ENCODE peak calls at places on chromosomes 6 and 20, in six cellular contexts. One of them, this sample, is unnamed. For H3K9me3, the result is how much of the 10 kb centered on the place peaks cover.

GRCh38 chr6:107542170-107542569 is 52.3 kb downstream of the SOBP start:
- DNase-seq in thoracic aorta: no peak
- DNase-seq in SJSA1: no peak
- DNase-seq in endodermal cell: no peak
- DNase-seq in DND-41: no peak
- DNase-seq in fibroblast of lung: no peak
- DNase-seq in this sample: no peak

GRCh38 chr6:79536615-79536968 is 638 bp downstream of the LCA5 start:
- DNase-seq in thoracic aorta: no peak
- DNase-seq in SJSA1: peak
- DNase-seq in endodermal cell: no peak
- DNase-seq in DND-41: no peak
- DNase-seq in fibroblast of lung: peak
- DNase-seq in this sample: no peak

GRCh38 chr6:38311201-38311600 is 328.5 kb downstream of the BTBD9 start:
- DNase-seq in thoracic aorta: no peak
- DNase-seq in SJSA1: no peak
- DNase-seq in endodermal cell: no peak
- DNase-seq in DND-41: no peak
- DNase-seq in fibroblast of lung: no peak
- DNase-seq in this sample: no peak

GRCh38 chr6:56529594-56530191 is 113.0 kb downstream of the DST start:
- DNase-seq in thoracic aorta: no peak
- DNase-seq in SJSA1: no peak
- DNase-seq in endodermal cell: no peak
- DNase-seq in DND-41: no peak
- DNase-seq in fibroblast of lung: no peak
- DNase-seq in this sample: no peak

GRCh38 chr6:132253906-132254305 is 147.4 kb downstream of the MOXD1 start:
- DNase-seq in thoracic aorta: no peak
- DNase-seq in SJSA1: no peak
- DNase-seq in endodermal cell: no peak
- DNase-seq in DND-41: no peak
- DNase-seq in fibroblast of lung: no peak
- DNase-seq in this sample: no peak

GRCh38 chr20:16599257-16599656 is 26.0 kb upstream of the KIF16B start:
- DNase-seq in thoracic aorta: no peak
- DNase-seq in SJSA1: no peak
- DNase-seq in endodermal cell: no peak
- DNase-seq in DND-41: no peak
- DNase-seq in fibroblast of lung: no peak
- DNase-seq in this sample: no peak

GRCh38 chr6:9704989-9705388 is 709.9 kb downstream of the TFAP2A start:
- DNase-seq in thoracic aorta: no peak
- DNase-seq in SJSA1: no peak
- DNase-seq in endodermal cell: no peak
- DNase-seq in DND-41: no peak
- DNase-seq in fibroblast of lung: no peak
- DNase-seq in this sample: no peak

GRCh38 chr20:57578476-57579165 is 17.7 kb downstream of the PCK1 start:
- DNase-seq in thoracic aorta: no peak
- DNase-seq in SJSA1: no peak
- DNase-seq in endodermal cell: no peak
- DNase-seq in DND-41: no peak
- DNase-seq in fibroblast of lung: no peak
- DNase-seq in this sample: no peak

GRCh38 chr6:132190097-132190814 is 211.0 kb downstream of the MOXD1 start:
- DNase-seq in thoracic aorta: no peak
- DNase-seq in SJSA1: no peak
- DNase-seq in endodermal cell: no peak
- DNase-seq in DND-41: no peak
- DNase-seq in fibroblast of lung: peak
- DNase-seq in this sample: no peak

GRCh38 chr6:26538572-26538902 is 371 bp downstream of the HMGN4 start:
- DNase-seq in thoracic aorta: no peak
- DNase-seq in SJSA1: no peak
- DNase-seq in endodermal cell: no peak
- DNase-seq in DND-41: no peak
- DNase-seq in fibroblast of lung: no peak
- DNase-seq in this sample: no peak

GRCh38 chr6:8432614-8433013 is 2.7 kb downstream of the SLC35B3 start:
- DNase-seq in thoracic aorta: no peak
- DNase-seq in SJSA1: no peak
- DNase-seq in endodermal cell: no peak
- DNase-seq in DND-41: no peak
- DNase-seq in fibroblast of lung: no peak
- DNase-seq in this sample: no peak

GRCh38 chr6:1067346-1067745 is 244.6 kb upstream of the FOXQ1 start:
- DNase-seq in thoracic aorta: no peak
- DNase-seq in SJSA1: no peak
- DNase-seq in endodermal cell: no peak
- DNase-seq in DND-41: no peak
- DNase-seq in fibroblast of lung: no peak
- DNase-seq in this sample: no peak

GRCh38 chr6:20092071-20092566 is 120.2 kb downstream of the MBOAT1 start:
- DNase-seq in thoracic aorta: no peak
- DNase-seq in SJSA1: no peak
- DNase-seq in endodermal cell: no peak
- DNase-seq in DND-41: peak
- DNase-seq in fibroblast of lung: peak
- DNase-seq in this sample: no peak

GRCh38 chr6:32840604-32841246 is 2.2 kb upstream of the TAP2 start:
- DNase-seq in thoracic aorta: no peak
- DNase-seq in SJSA1: no peak
- DNase-seq in endodermal cell: no peak
- DNase-seq in DND-41: peak
- DNase-seq in fibroblast of lung: no peak
- DNase-seq in this sample: no peak

GRCh38 chr20:32277361-32278198 is at the start of gene KIF3B:
- DNase-seq in thoracic aorta: peak
- DNase-seq in SJSA1: peak
- DNase-seq in endodermal cell: peak
- DNase-seq in DND-41: peak
- DNase-seq in fibroblast of lung: peak
- DNase-seq in this sample: peak

GRCh38 chr6:90368001-90368400 is 71.4 kb upstream of the BACH2 start:
- DNase-seq in thoracic aorta: no peak
- DNase-seq in SJSA1: no peak
- DNase-seq in endodermal cell: no peak
- DNase-seq in DND-41: no peak
- DNase-seq in fibroblast of lung: no peak
- DNase-seq in this sample: no peak

GRCh38 chr6:158958504-158959386 is 41.3 kb downstream of the RSPH3 start:
- DNase-seq in thoracic aorta: no peak
- DNase-seq in SJSA1: no peak
- DNase-seq in endodermal cell: no peak
- DNase-seq in DND-41: no peak
- DNase-seq in fibroblast of lung: no peak
- DNase-seq in this sample: no peak

GRCh38 chr6:107080036-107080435 is 35.3 kb downstream of the BEND3 start:
- DNase-seq in thoracic aorta: no peak
- DNase-seq in SJSA1: no peak
- DNase-seq in endodermal cell: peak
- DNase-seq in DND-41: peak
- DNase-seq in fibroblast of lung: no peak
- DNase-seq in this sample: no peak

GRCh38 chr6:159094444-159095252 is 49.9 kb upstream of the TAGAP start:
- DNase-seq in thoracic aorta: no peak
- DNase-seq in SJSA1: no peak
- DNase-seq in endodermal cell: peak
- DNase-seq in DND-41: peak
- DNase-seq in fibroblast of lung: no peak
- DNase-seq in this sample: no peak

GRCh38 chr6:20319520-20320357 is 81.9 kb upstream of the E2F3 start:
- DNase-seq in thoracic aorta: no peak
- DNase-seq in SJSA1: no peak
- DNase-seq in endodermal cell: no peak
- DNase-seq in DND-41: peak
- DNase-seq in fibroblast of lung: no peak
- DNase-seq in this sample: peak

GRCh38 chr6:20569000-20569610 is 34.8 kb downstream of the CDKAL1 start:
- DNase-seq in thoracic aorta: no peak
- DNase-seq in SJSA1: no peak
- DNase-seq in endodermal cell: no peak
- DNase-seq in DND-41: no peak
- DNase-seq in fibroblast of lung: no peak
- DNase-seq in this sample: no peak

GRCh38 chr6:150435360-150435759 is 66.5 kb downstream of the IYD start:
- DNase-seq in thoracic aorta: no peak
- DNase-seq in SJSA1: no peak
- DNase-seq in endodermal cell: no peak
- DNase-seq in DND-41: no peak
- DNase-seq in fibroblast of lung: no peak
- DNase-seq in this sample: no peak

GRCh38 chr6:558089-558488 is 98.8 kb downstream of the HUS1B start:
- DNase-seq in thoracic aorta: no peak
- DNase-seq in SJSA1: no peak
- DNase-seq in endodermal cell: no peak
- DNase-seq in DND-41: no peak
- DNase-seq in fibroblast of lung: peak
- DNase-seq in this sample: no peak

GRCh38 chr20:17928633-17929311 is 39.8 kb downstream of the SNX5 start:
- DNase-seq in thoracic aorta: no peak
- DNase-seq in SJSA1: no peak
- DNase-seq in endodermal cell: peak
- DNase-seq in DND-41: no peak
- DNase-seq in fibroblast of lung: no peak
- DNase-seq in this sample: no peak

GRCh38 chr6:23511797-23512196 is 614.2 kb upstream of the NRSN1 start:
- DNase-seq in thoracic aorta: no peak
- DNase-seq in SJSA1: no peak
- DNase-seq in endodermal cell: peak
- DNase-seq in DND-41: no peak
- DNase-seq in fibroblast of lung: no peak
- DNase-seq in this sample: no peak

DNA sequence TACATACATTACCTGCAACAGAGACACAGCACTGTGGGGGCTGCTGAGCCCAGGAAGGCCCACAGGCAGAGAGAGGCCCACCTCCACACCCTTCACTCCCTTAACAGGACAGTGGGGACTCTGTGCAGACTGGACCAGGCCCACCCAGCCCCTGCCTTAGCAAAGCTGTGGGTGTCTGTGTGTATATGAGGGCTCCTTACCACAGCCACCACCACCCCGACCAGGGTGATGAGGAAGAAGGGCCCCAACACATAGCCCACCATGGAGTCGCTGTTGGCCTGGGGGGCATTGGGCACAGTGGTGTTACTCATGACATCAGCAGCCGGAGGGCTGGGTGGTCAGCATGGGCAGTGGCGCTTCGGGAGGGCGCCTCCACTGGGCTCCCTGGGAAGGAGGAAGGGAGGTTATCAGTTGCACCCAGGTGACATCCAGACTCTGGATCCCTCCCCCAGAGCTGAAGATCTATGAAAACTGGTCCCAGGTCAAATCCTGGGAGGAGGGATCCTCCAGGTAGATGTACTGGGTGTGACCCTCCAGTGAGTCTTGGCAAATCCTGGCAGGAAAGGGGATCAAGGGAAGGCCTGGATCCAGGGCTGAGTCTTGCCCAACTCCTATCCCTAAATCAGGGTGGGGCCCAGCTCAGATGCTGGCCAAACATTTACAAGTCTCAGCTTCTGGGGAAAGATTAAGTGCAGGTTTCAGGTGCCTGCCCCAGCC is 1.2 kb downstream of the SMIM29 start:
- DNase-seq in thoracic aorta: no peak
- DNase-seq in SJSA1: no peak
- DNase-seq in endodermal cell: peak
- DNase-seq in DND-41: no peak
- DNase-seq in fibroblast of lung: no peak
- DNase-seq in this sample: no peak
- H3K4me3 ChIP-seq in thoracic aorta: peak
- H3K4me3 ChIP-seq in SJSA1: peak
- H3K4me3 ChIP-seq in endodermal cell: peak
- H3K4me3 ChIP-seq in DND-41: peak
- H3K4me3 ChIP-seq in fibroblast of lung: peak
- H3K4me3 ChIP-seq in this sample: no peak

DNA sequence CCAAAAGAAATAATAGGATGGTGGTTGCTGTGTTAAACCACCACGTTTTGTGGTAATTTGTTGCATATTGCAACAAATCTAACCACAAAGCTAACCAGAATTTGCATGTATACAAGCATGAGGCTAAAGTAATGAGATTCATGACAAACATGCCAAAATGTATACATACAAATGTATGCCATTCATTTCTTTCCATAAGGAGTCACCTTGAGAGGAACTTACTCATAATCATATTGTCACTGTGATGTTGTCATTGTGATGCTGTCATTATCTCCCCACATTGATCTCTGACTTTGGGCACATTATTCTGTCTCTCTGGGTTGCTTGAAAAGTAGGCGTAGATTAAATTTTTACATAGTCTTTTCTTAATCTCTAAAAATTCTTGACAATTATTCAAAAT is 886.8 kb upstream of the FLRT3 start:
- DNase-seq in thoracic aorta: no peak
- DNase-seq in SJSA1: no peak
- DNase-seq in endodermal cell: no peak
- DNase-seq in DND-41: no peak
- DNase-seq in fibroblast of lung: no peak
- DNase-seq in this sample: no peak
- H3K9me3 ChIP-seq in thoracic aorta: under half
- H3K9me3 ChIP-seq in SJSA1: under half
- H3K9me3 ChIP-seq in endodermal cell: under half
- H3K9me3 ChIP-seq in DND-41: under half
- H3K9me3 ChIP-seq in fibroblast of lung: under half
- H3K9me3 ChIP-seq in this sample: under half

DNA sequence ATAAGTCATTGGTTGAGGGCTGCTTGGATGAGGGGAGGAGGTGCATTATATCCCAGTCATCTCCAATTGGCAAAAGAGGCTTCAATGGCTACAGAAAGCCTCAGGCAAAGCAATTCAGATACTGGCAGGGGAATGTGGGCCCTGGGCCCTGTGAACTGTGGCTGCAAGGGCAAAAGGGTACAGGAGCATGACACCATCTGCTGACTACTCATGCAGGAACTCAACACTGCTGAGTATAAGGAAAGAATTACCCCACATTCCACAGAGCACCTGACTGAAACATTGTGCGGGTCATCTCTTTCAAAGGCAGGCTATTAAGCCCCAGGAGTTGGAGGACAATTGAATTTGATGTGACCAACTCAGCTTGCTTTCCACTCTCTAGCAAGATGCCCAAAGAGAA is 92.1 kb upstream of the SPTLC3 start:
- DNase-seq in thoracic aorta: no peak
- DNase-seq in SJSA1: no peak
- DNase-seq in endodermal cell: peak
- DNase-seq in DND-41: no peak
- DNase-seq in fibroblast of lung: no peak
- DNase-seq in this sample: no peak
- H3K4me3 ChIP-seq in thoracic aorta: no peak
- H3K4me3 ChIP-seq in SJSA1: no peak
- H3K4me3 ChIP-seq in endodermal cell: no peak
- H3K4me3 ChIP-seq in DND-41: no peak
- H3K4me3 ChIP-seq in fibroblast of lung: no peak
- H3K4me3 ChIP-seq in this sample: no peak

GRCh38 chr20:63619505-63619904 is 7.4 kb downstream of the GMEB2 start:
- DNase-seq in thoracic aorta: no peak
- DNase-seq in SJSA1: no peak
- DNase-seq in endodermal cell: peak
- DNase-seq in DND-41: no peak
- DNase-seq in fibroblast of lung: no peak
- DNase-seq in this sample: no peak
- H3K9me3 ChIP-seq in thoracic aorta: under half
- H3K9me3 ChIP-seq in SJSA1: under half
- H3K9me3 ChIP-seq in endodermal cell: under half
- H3K9me3 ChIP-seq in DND-41: under half
- H3K9me3 ChIP-seq in fibroblast of lung: under half
- H3K9me3 ChIP-seq in this sample: under half